ENCODE peak calls at places on chromosomes 5 and 9, in ten cellular contexts. A, J, L, T, W, B, V, S, U and X are unnamed samples.
A peak's percentile ranks its signal among the peaks of the same experiment; 100 is the strongest.

GRCh38 chr5:147407094-147407681 is 102.7 kb downstream of the DPYSL3 start:
- DNase-seq in A (no peak), J (no peak), L (peak; percentile 86), T (no peak), W (peak; percentile 25), B (no peak), V (no peak), S (no peak), U (no peak), X (no peak)

GRCh38 chr9:129182122-129182521 is 4.1 kb upstream of the IER5L start:
- DNase-seq in A (no peak), J (no peak), L (no peak), T (no peak), W (no peak), B (no peak), V (no peak), S (no peak), U (peak; percentile 64), X (no peak)

GRCh38 chr5:60232051-60232794 is 338.7 kb upstream of the PDE4D start:
- DNase-seq in A (no peak), J (no peak), L (no peak), T (no peak), W (no peak), B (no peak), V (no peak), S (no peak), U (no peak), X (no peak)

GRCh38 chr9:131500377-131500776 is 2.3 kb upstream of the POMT1 start:
- DNase-seq in A (no peak), J (no peak), L (no peak), T (no peak), W (no peak), B (no peak), V (no peak), S (no peak), U (no peak), X (no peak)

GRCh38 chr5:91061094-91061493 is 322.0 kb downstream of the ARRDC3 start:
- DNase-seq in A (no peak), J (no peak), L (no peak), T (no peak), W (no peak), B (no peak), V (no peak), S (no peak), U (no peak), X (no peak)

GRCh38 chr5:108379722-108380530 is 2.0 kb downstream of the FBXL17 start:
- DNase-seq in A (no peak), J (no peak), L (peak; percentile 10), T (no peak), W (peak; percentile 15), B (no peak), V (no peak), S (peak; percentile 23), U (peak; percentile 17), X (peak; percentile 31)

GRCh38 chr9:69806642-69807041 is 14.0 kb upstream of the CFAP95 start:
- DNase-seq in A (no peak), J (no peak), L (no peak), T (no peak), W (no peak), B (no peak), V (no peak), S (no peak), U (peak; percentile 59), X (no peak)

GRCh38 chr9:91784673-91785402 is 165.2 kb downstream of the ROR2 start:
- DNase-seq in A (no peak), J (no peak), L (no peak), T (no peak), W (no peak), B (no peak), V (no peak), S (no peak), U (no peak), X (no peak)

GRCh38 chr9:97714435-97714834 is 17.3 kb upstream of the XPA start:
- DNase-seq in A (no peak), J (no peak), L (peak; percentile 65), T (no peak), W (peak; percentile 28), B (no peak), V (no peak), S (no peak), U (no peak), X (no peak)

GRCh38 chr9:15927131-15927530 is 374.3 kb downstream of the CCDC171 start:
- DNase-seq in A (no peak), J (no peak), L (peak; percentile 76), T (no peak), W (peak; percentile 69), B (no peak), V (no peak), S (no peak), U (no peak), X (peak; percentile 62)

GRCh38 chr9:4684820-4685219 is 5.5 kb downstream of the CDC37L1 start:
- DNase-seq in A (no peak), J (no peak), L (no peak), T (no peak), W (no peak), B (no peak), V (no peak), S (no peak), U (no peak), X (no peak)

GRCh38 chr5:159316519-159317383 is 13.5 kb downstream of the IL12B start:
- DNase-seq in A (no peak), J (no peak), L (peak; percentile 73), T (no peak), W (peak; percentile 66), B (peak; percentile 35), V (no peak), S (peak; percentile 51), U (peak; percentile 78), X (peak; percentile 30)

GRCh38 chr5:87541033-87541432 is 128.3 kb upstream of the CCNH start:
- DNase-seq in A (no peak), J (peak; percentile 69), L (peak; percentile 51), T (no peak), W (peak; percentile 89), B (no peak), V (peak; percentile 9), S (peak; percentile 26), U (peak; percentile 65), X (no peak)

GRCh38 chr9:18699749-18700148 is 225.8 kb downstream of the ADAMTSL1 start:
- DNase-seq in A (no peak), J (no peak), L (no peak), T (no peak), W (no peak), B (no peak), V (no peak), S (no peak), U (no peak), X (no peak)

GRCh38 chr5:168472329-168472728 is 13.9 kb upstream of the RARS1 start:
- DNase-seq in A (no peak), J (no peak), L (peak; percentile 91), T (no peak), W (peak; percentile 96), B (no peak), V (no peak), S (no peak), U (no peak), X (peak; percentile 95)
- TF ChIP-seq CTCF in A (no peak), J (no peak), L (peak; percentile 63), T (no peak), W (peak; percentile 52), B (no peak), V (no peak), S (no peak), U (no peak), X (peak; percentile 30)

GRCh38 chr9:34097865-34098264 is 28.6 kb downstream of the DCAF12 start:
- DNase-seq in A (no peak), J (no peak), L (no peak), T (no peak), W (no peak), B (no peak), V (no peak), S (no peak), U (no peak), X (no peak)
- H3K4me3 ChIP-seq in A (no peak overlapping the region), J (no peak overlapping the region), L (no peak overlapping the region), T (no peak overlapping the region), W (no peak overlapping the region), B (no peak overlapping the region), V (no peak overlapping the region), S (no peak overlapping the region), U (no peak overlapping the region), X (no peak overlapping the region)

GRCh38 chr5:72077390-72077789 is 29.9 kb upstream of the MAP1B start:
- DNase-seq in A (no peak), J (no peak), L (no peak), T (no peak), W (no peak), B (no peak), V (no peak), S (no peak), U (no peak), X (no peak)

GRCh38 chr5:72082048-72082447 is 25.2 kb upstream of the MAP1B start:
- DNase-seq in A (no peak), J (no peak), L (no peak), T (no peak), W (no peak), B (no peak), V (no peak), S (no peak), U (no peak), X (no peak)

GRCh38 chr5:72076901-72077300 is 30.4 kb upstream of the MAP1B start:
- DNase-seq in A (no peak), J (no peak), L (no peak), T (no peak), W (no peak), B (no peak), V (no peak), S (peak; percentile 33), U (no peak), X (no peak)

GRCh38 chr5:72074238-72074637 is 33.0 kb upstream of the MAP1B start:
- DNase-seq in A (no peak), J (no peak), L (no peak), T (no peak), W (no peak), B (no peak), V (no peak), S (no peak), U (no peak), X (no peak)

DNA sequence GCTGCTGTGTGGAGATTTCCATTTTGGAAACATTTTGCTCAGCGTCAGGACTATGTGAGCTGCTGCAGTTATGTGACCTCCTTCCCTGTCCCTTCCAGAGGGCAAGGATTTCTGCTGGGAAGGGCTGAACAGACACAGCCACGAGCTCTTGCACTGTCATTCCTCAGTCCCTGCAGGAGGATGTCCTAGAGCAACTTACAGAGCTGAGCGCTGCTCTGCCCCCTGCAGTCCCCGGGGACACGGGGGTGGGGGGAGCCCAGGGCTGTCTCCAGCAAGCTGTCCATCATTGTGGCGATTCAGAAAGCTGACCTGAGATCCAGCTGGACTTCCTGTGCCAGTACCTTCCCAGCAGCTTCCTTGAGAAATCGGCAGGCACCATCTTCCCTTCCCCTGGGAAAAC is 28.0 kb upstream of the MAP1B start:
- DNase-seq in A (no peak), J (peak; percentile 48), L (no peak), T (no peak), W (no peak), B (no peak), V (peak; percentile 50), S (no peak), U (no peak), X (no peak)
- TF ChIP-seq CTCF in A (no peak), J (no peak), L (no peak), T (no peak), W (no peak), B (peak; percentile 15), V (no peak), S (no peak), U (no peak), X (no peak)

DNA sequence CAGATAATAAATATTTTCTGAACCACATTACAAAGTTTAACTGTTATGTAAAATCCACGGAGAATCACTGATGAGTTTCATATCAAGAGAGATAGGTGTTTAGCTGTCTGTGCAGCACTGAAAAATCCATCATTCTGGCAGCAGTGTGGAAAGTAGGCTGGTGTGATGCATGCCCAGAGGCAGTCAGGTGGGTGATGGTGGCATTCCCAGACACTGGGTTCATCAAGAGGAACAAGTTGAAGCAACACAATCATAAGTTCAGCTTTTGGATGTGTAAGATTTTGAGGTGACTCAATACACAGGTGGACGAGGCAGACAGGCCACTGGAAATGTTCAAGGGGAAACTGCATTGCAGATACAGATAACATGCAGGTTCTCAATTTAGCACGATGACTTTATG is 11.9 kb downstream of the DNAH5 start:
- DNase-seq in A (no peak), J (no peak), L (no peak), T (no peak), W (no peak), B (no peak), V (no peak), S (no peak), U (no peak), X (no peak)
- H3K4me3 ChIP-seq in A (no peak overlapping the region), J (no peak overlapping the region), L (no peak overlapping the region), T (no peak overlapping the region), W (no peak overlapping the region), B (no peak overlapping the region), V (no peak overlapping the region), S (no peak overlapping the region), U (no peak overlapping the region), X (no peak overlapping the region)